ENCODE peak calls at places on chromosomes 1 and 21, in nine cellular contexts. One of them, this sample, is unnamed.

GRCh38 chr21:44615881-44616590 is 4.2 kb downstream of the KRTAP10-8 start:
- DNase-seq in endothelial cell: no peak
- DNase-seq in heart left ventricle: no peak
- DNase-seq in cardiac muscle cell: no peak
- DNase-seq in IMR-90: no peak
- DNase-seq in CD14-positive monocyte: no peak
- DNase-seq in brain microvascular endothelial cell: no peak
- DNase-seq in neural crest cell: no peak
- DNase-seq in MCF 10A: no peak
- DNase-seq in this sample: no peak

GRCh38 chr1:229781453-229781852 is 155.4 kb downstream of the URB2 start:
- DNase-seq in heart left ventricle: no peak
- DNase-seq in MCF 10A: peak; percentile 35
- DNase-seq in neural crest cell: no peak
- DNase-seq in CD14-positive monocyte: no peak
- DNase-seq in brain microvascular endothelial cell: no peak
- DNase-seq in endothelial cell: no peak
- DNase-seq in IMR-90: no peak
- DNase-seq in cardiac muscle cell: no peak
- DNase-seq in this sample: no peak

GRCh38 chr1:162040657-162041056 is 17.0 kb upstream of the OLFML2B start:
- DNase-seq in heart left ventricle: no peak
- DNase-seq in brain microvascular endothelial cell: no peak
- DNase-seq in endothelial cell: no peak
- DNase-seq in neural crest cell: no peak
- DNase-seq in cardiac muscle cell: peak; percentile 66
- DNase-seq in MCF 10A: peak; percentile 67
- DNase-seq in IMR-90: peak; percentile 50
- DNase-seq in CD14-positive monocyte: no peak
- DNase-seq in this sample: peak; percentile 35

GRCh38 chr1:32091176-32091575 is 16.7 kb upstream of the KPNA6 start:
- DNase-seq in IMR-90: no peak
- DNase-seq in neural crest cell: no peak
- DNase-seq in MCF 10A: no peak
- DNase-seq in cardiac muscle cell: no peak
- DNase-seq in heart left ventricle: no peak
- DNase-seq in brain microvascular endothelial cell: no peak
- DNase-seq in CD14-positive monocyte: no peak
- DNase-seq in endothelial cell: no peak
- DNase-seq in this sample: no peak

GRCh38 chr1:90761781-90762589 is 44.9 kb upstream of the BARHL2 start:
- DNase-seq in cardiac muscle cell: no peak
- DNase-seq in endothelial cell: no peak
- DNase-seq in MCF 10A: no peak
- DNase-seq in IMR-90: no peak
- DNase-seq in heart left ventricle: no peak
- DNase-seq in CD14-positive monocyte: no peak
- DNase-seq in neural crest cell: no peak
- DNase-seq in brain microvascular endothelial cell: no peak
- DNase-seq in this sample: no peak

GRCh38 chr1:234292548-234292947 is 80.7 kb upstream of the COA6 start:
- DNase-seq in CD14-positive monocyte: no peak
- DNase-seq in endothelial cell: no peak
- DNase-seq in neural crest cell: no peak
- DNase-seq in IMR-90: no peak
- DNase-seq in brain microvascular endothelial cell: no peak
- DNase-seq in heart left ventricle: no peak
- DNase-seq in MCF 10A: no peak
- DNase-seq in cardiac muscle cell: no peak
- DNase-seq in this sample: no peak

GRCh38 chr21:38177919-38178652 is 78.7 kb upstream of the KCNJ15 start:
- DNase-seq in IMR-90: no peak
- DNase-seq in heart left ventricle: no peak
- DNase-seq in endothelial cell: no peak
- DNase-seq in MCF 10A: no peak
- DNase-seq in CD14-positive monocyte: no peak
- DNase-seq in brain microvascular endothelial cell: no peak
- DNase-seq in cardiac muscle cell: no peak
- DNase-seq in neural crest cell: no peak
- DNase-seq in this sample: no peak

GRCh38 chr21:14880922-14881321 is 183.9 kb downstream of the NRIP1 start:
- DNase-seq in IMR-90: peak; percentile 88
- DNase-seq in neural crest cell: no peak
- DNase-seq in heart left ventricle: no peak
- DNase-seq in brain microvascular endothelial cell: peak; percentile 71
- DNase-seq in CD14-positive monocyte: no peak
- DNase-seq in endothelial cell: no peak
- DNase-seq in cardiac muscle cell: peak; percentile 73
- DNase-seq in MCF 10A: peak; percentile 57
- DNase-seq in this sample: peak; percentile 87

GRCh38 chr1:184049836-184050468 is 1.6 kb upstream of the TSEN15 start:
- DNase-seq in CD14-positive monocyte: no peak
- DNase-seq in brain microvascular endothelial cell: no peak
- DNase-seq in heart left ventricle: no peak
- DNase-seq in IMR-90: no peak
- DNase-seq in MCF 10A: no peak
- DNase-seq in cardiac muscle cell: no peak
- DNase-seq in endothelial cell: no peak
- DNase-seq in neural crest cell: no peak
- DNase-seq in this sample: no peak

GRCh38 chr21:15249285-15249993 is 184.6 kb upstream of the NRIP1 start:
- DNase-seq in MCF 10A: no peak
- DNase-seq in brain microvascular endothelial cell: no peak
- DNase-seq in endothelial cell: peak; percentile 19
- DNase-seq in heart left ventricle: peak; percentile 11
- DNase-seq in neural crest cell: no peak
- DNase-seq in cardiac muscle cell: peak; percentile 38
- DNase-seq in CD14-positive monocyte: no peak
- DNase-seq in IMR-90: peak; percentile 26
- DNase-seq in this sample: no peak

GRCh38 chr1:46801323-46802055 is 2.6 kb downstream of the CYP4B1 start:
- DNase-seq in neural crest cell: no peak
- DNase-seq in IMR-90: no peak
- DNase-seq in endothelial cell: no peak
- DNase-seq in cardiac muscle cell: no peak
- DNase-seq in heart left ventricle: no peak
- DNase-seq in MCF 10A: no peak
- DNase-seq in brain microvascular endothelial cell: no peak
- DNase-seq in CD14-positive monocyte: no peak
- DNase-seq in this sample: no peak

GRCh38 chr21:22758478-22758877 is 1760.3 kb downstream of the NCAM2 start:
- DNase-seq in CD14-positive monocyte: no peak
- DNase-seq in IMR-90: no peak
- DNase-seq in heart left ventricle: no peak
- DNase-seq in cardiac muscle cell: no peak
- DNase-seq in neural crest cell: no peak
- DNase-seq in brain microvascular endothelial cell: no peak
- DNase-seq in endothelial cell: no peak
- DNase-seq in MCF 10A: peak; percentile 47
- DNase-seq in this sample: no peak

GRCh38 chr1:179095924-179096323 is 14.1 kb downstream of the TOR3A start:
- DNase-seq in brain microvascular endothelial cell: no peak
- DNase-seq in cardiac muscle cell: no peak
- DNase-seq in endothelial cell: no peak
- DNase-seq in neural crest cell: no peak
- DNase-seq in heart left ventricle: no peak
- DNase-seq in MCF 10A: no peak
- DNase-seq in IMR-90: no peak
- DNase-seq in CD14-positive monocyte: no peak
- DNase-seq in this sample: no peak

GRCh38 chr1:59186656-59187055 is 110.2 kb upstream of the FGGY start:
- DNase-seq in IMR-90: peak; percentile 79
- DNase-seq in heart left ventricle: no peak
- DNase-seq in cardiac muscle cell: peak; percentile 60
- DNase-seq in endothelial cell: no peak
- DNase-seq in neural crest cell: no peak
- DNase-seq in CD14-positive monocyte: no peak
- DNase-seq in brain microvascular endothelial cell: peak; percentile 69
- DNase-seq in MCF 10A: no peak
- DNase-seq in this sample: peak; percentile 54
- TF ChIP-seq CTCF in IMR-90: no peak
- TF ChIP-seq CTCF in heart left ventricle: no peak
- TF ChIP-seq CTCF in cardiac muscle cell: no peak
- TF ChIP-seq CTCF in endothelial cell: no peak
- TF ChIP-seq CTCF in neural crest cell: no peak
- TF ChIP-seq CTCF in CD14-positive monocyte: no peak
- TF ChIP-seq CTCF in brain microvascular endothelial cell: peak; percentile 22
- TF ChIP-seq CTCF in MCF 10A: no peak
- TF ChIP-seq CTCF in this sample: peak; percentile 28

GRCh38 chr1:115466433-115466832 is 128.4 kb upstream of the NGF start:
- DNase-seq in MCF 10A: no peak
- DNase-seq in neural crest cell: no peak
- DNase-seq in cardiac muscle cell: peak; percentile 20
- DNase-seq in endothelial cell: peak; percentile 16
- DNase-seq in CD14-positive monocyte: no peak
- DNase-seq in heart left ventricle: no peak
- DNase-seq in brain microvascular endothelial cell: no peak
- DNase-seq in IMR-90: no peak
- DNase-seq in this sample: no peak
- TF ChIP-seq CTCF in MCF 10A: no peak
- TF ChIP-seq CTCF in neural crest cell: no peak
- TF ChIP-seq CTCF in cardiac muscle cell: peak; percentile 23
- TF ChIP-seq CTCF in endothelial cell: no peak
- TF ChIP-seq CTCF in CD14-positive monocyte: no peak
- TF ChIP-seq CTCF in heart left ventricle: no peak
- TF ChIP-seq CTCF in brain microvascular endothelial cell: peak; percentile 60
- TF ChIP-seq CTCF in IMR-90: peak; percentile 35
- TF ChIP-seq CTCF in this sample: peak; percentile 52

GRCh38 chr1:1345860-1346500 is 3.2 kb downstream of the DVL1 start:
- DNase-seq in heart left ventricle: no peak
- DNase-seq in IMR-90: no peak
- DNase-seq in endothelial cell: no peak
- DNase-seq in CD14-positive monocyte: no peak
- DNase-seq in neural crest cell: no peak
- DNase-seq in MCF 10A: peak; percentile 59
- DNase-seq in cardiac muscle cell: no peak
- DNase-seq in brain microvascular endothelial cell: no peak
- DNase-seq in this sample: no peak
- TF ChIP-seq CTCF in heart left ventricle: no peak
- TF ChIP-seq CTCF in IMR-90: no peak
- TF ChIP-seq CTCF in endothelial cell: no peak
- TF ChIP-seq CTCF in CD14-positive monocyte: no peak
- TF ChIP-seq CTCF in neural crest cell: no peak
- TF ChIP-seq CTCF in MCF 10A: no peak
- TF ChIP-seq CTCF in cardiac muscle cell: no peak
- TF ChIP-seq CTCF in brain microvascular endothelial cell: no peak
- TF ChIP-seq CTCF in this sample: no peak

GRCh38 chr21:25607151-25607811 is at the start of gene MRPL39:
- DNase-seq in MCF 10A: peak; percentile 88
- DNase-seq in endothelial cell: peak; percentile 88
- DNase-seq in cardiac muscle cell: peak; percentile 93
- DNase-seq in neural crest cell: peak; percentile 85
- DNase-seq in CD14-positive monocyte: peak; percentile 82
- DNase-seq in heart left ventricle: peak; percentile 87
- DNase-seq in brain microvascular endothelial cell: peak; percentile 86
- DNase-seq in IMR-90: peak; percentile 88
- DNase-seq in this sample: peak; percentile 84
- TF ChIP-seq CTCF in MCF 10A: peak; percentile 68
- TF ChIP-seq CTCF in endothelial cell: peak; percentile 34
- TF ChIP-seq CTCF in cardiac muscle cell: peak; percentile 71
- TF ChIP-seq CTCF in neural crest cell: peak; percentile 64
- TF ChIP-seq CTCF in CD14-positive monocyte: no peak
- TF ChIP-seq CTCF in heart left ventricle: peak; percentile 40
- TF ChIP-seq CTCF in brain microvascular endothelial cell: peak; percentile 84
- TF ChIP-seq CTCF in IMR-90: peak; percentile 68
- TF ChIP-seq CTCF in this sample: peak; percentile 75